ENCODE peak calls at places on chromosome 7, in six cellular contexts. One of them, this sample, is unnamed. For H3K4me1, the result is how much of the 10 kb centered on the place peaks cover.

GRCh38 chr7:597348-598178 is 77.9 kb upstream of the PDGFA start:
- DNase-seq in H9: no peak
- DNase-seq in H1: no peak
- DNase-seq in neuronal stem cell: no peak
- DNase-seq in mesenchymal stem cell: no peak
- DNase-seq in IMR-90: no peak
- DNase-seq in this sample: no peak

GRCh38 chr7:118734541-118734940 is 510.0 kb downstream of the ANKRD7 start:
- DNase-seq in neuronal stem cell: no peak
- DNase-seq in IMR-90: no peak
- DNase-seq in H9: no peak
- DNase-seq in H1: no peak
- DNase-seq in mesenchymal stem cell: peak
- DNase-seq in this sample: no peak

GRCh38 chr7:148042935-148043334 is 547.6 kb upstream of the C7orf33 start:
- DNase-seq in mesenchymal stem cell: no peak
- DNase-seq in H1: no peak
- DNase-seq in IMR-90: no peak
- DNase-seq in H9: no peak
- DNase-seq in neuronal stem cell: no peak
- DNase-seq in this sample: no peak

GRCh38 chr7:4774804-4775280 is 581 bp upstream of the AP5Z1 start:
- DNase-seq in IMR-90: peak
- DNase-seq in mesenchymal stem cell: no peak
- DNase-seq in H9: no peak
- DNase-seq in H1: no peak
- DNase-seq in neuronal stem cell: no peak
- DNase-seq in this sample: peak

GRCh38 chr7:1513657-1514095 is 9.5 kb upstream of the INTS1 start:
- DNase-seq in mesenchymal stem cell: no peak
- DNase-seq in H1: no peak
- DNase-seq in neuronal stem cell: no peak
- DNase-seq in IMR-90: no peak
- DNase-seq in H9: no peak
- DNase-seq in this sample: no peak

GRCh38 chr7:80724249-80724871 is 85.9 kb downstream of the CD36 start:
- DNase-seq in neuronal stem cell: no peak
- DNase-seq in IMR-90: peak
- DNase-seq in mesenchymal stem cell: peak
- DNase-seq in H9: no peak
- DNase-seq in H1: no peak
- DNase-seq in this sample: no peak

GRCh38 chr7:107725138-107725740 is 18.7 kb upstream of the CBLL1 start:
- DNase-seq in mesenchymal stem cell: peak
- DNase-seq in IMR-90: peak
- DNase-seq in H9: no peak
- DNase-seq in neuronal stem cell: peak
- DNase-seq in H1: no peak
- DNase-seq in this sample: peak

GRCh38 chr7:151588982-151589381 is 69.3 kb upstream of the RHEB start:
- DNase-seq in H1: no peak
- DNase-seq in H9: no peak
- DNase-seq in neuronal stem cell: no peak
- DNase-seq in IMR-90: no peak
- DNase-seq in mesenchymal stem cell: no peak
- DNase-seq in this sample: no peak

GRCh38 chr7:494906-495305 is 24.7 kb downstream of the PDGFA start:
- DNase-seq in H1: peak
- DNase-seq in IMR-90: no peak
- DNase-seq in neuronal stem cell: no peak
- DNase-seq in mesenchymal stem cell: no peak
- DNase-seq in H9: no peak
- DNase-seq in this sample: no peak

GRCh38 chr7:517848-518629 is 1.6 kb downstream of the PDGFA start:
- DNase-seq in H9: no peak
- DNase-seq in H1: peak
- DNase-seq in neuronal stem cell: peak
- DNase-seq in mesenchymal stem cell: peak
- DNase-seq in IMR-90: peak
- DNase-seq in this sample: no peak

GRCh38 chr7:42587826-42588225 is 324.0 kb downstream of the C7orf25 start:
- DNase-seq in H9: no peak
- DNase-seq in H1: no peak
- DNase-seq in neuronal stem cell: no peak
- DNase-seq in IMR-90: no peak
- DNase-seq in mesenchymal stem cell: no peak
- DNase-seq in this sample: no peak

GRCh38 chr7:5230272-5231067 is 40.4 kb downstream of the WIPI2 start:
- DNase-seq in neuronal stem cell: no peak
- DNase-seq in H1: no peak
- DNase-seq in mesenchymal stem cell: no peak
- DNase-seq in IMR-90: no peak
- DNase-seq in H9: no peak
- DNase-seq in this sample: no peak

GRCh38 chr7:109456116-109456515 is 886.4 kb downstream of the DNAJB9 start:
- DNase-seq in H1: no peak
- DNase-seq in mesenchymal stem cell: no peak
- DNase-seq in neuronal stem cell: no peak
- DNase-seq in IMR-90: no peak
- DNase-seq in H9: peak
- DNase-seq in this sample: no peak

GRCh38 chr7:142797799-142798377 is 27.1 kb downstream of the PRSS2 start:
- DNase-seq in H1: peak
- DNase-seq in H9: peak
- DNase-seq in neuronal stem cell: no peak
- DNase-seq in IMR-90: no peak
- DNase-seq in mesenchymal stem cell: no peak
- DNase-seq in this sample: no peak

GRCh38 chr7:106623846-106624245 is 37.1 kb downstream of the CCDC71L start:
- DNase-seq in H9: no peak
- DNase-seq in IMR-90: peak
- DNase-seq in mesenchymal stem cell: peak
- DNase-seq in H1: no peak
- DNase-seq in neuronal stem cell: no peak
- DNase-seq in this sample: peak

GRCh38 chr7:142939226-142939910 is at the start of gene LLCFC1:
- DNase-seq in IMR-90: no peak
- DNase-seq in neuronal stem cell: peak
- DNase-seq in H1: peak
- DNase-seq in H9: peak
- DNase-seq in mesenchymal stem cell: no peak
- DNase-seq in this sample: no peak

GRCh38 chr7:129438839-129439640 is 4.8 kb downstream of the STRIP2 start:
- DNase-seq in mesenchymal stem cell: peak
- DNase-seq in H1: no peak
- DNase-seq in neuronal stem cell: no peak
- DNase-seq in IMR-90: peak
- DNase-seq in H9: no peak
- DNase-seq in this sample: peak

GRCh38 chr7:138720286-138720685 is 19.1 kb upstream of the SVOPL start:
- DNase-seq in H1: no peak
- DNase-seq in neuronal stem cell: no peak
- DNase-seq in IMR-90: no peak
- DNase-seq in mesenchymal stem cell: no peak
- DNase-seq in H9: no peak
- DNase-seq in this sample: no peak

GRCh38 chr7:150978136-150978789 is at the start of gene KCNH2:
- DNase-seq in IMR-90: no peak
- DNase-seq in mesenchymal stem cell: no peak
- DNase-seq in H1: peak
- DNase-seq in neuronal stem cell: peak
- DNase-seq in H9: peak
- DNase-seq in this sample: no peak

GRCh38 chr7:34837826-34838225 is 179.8 kb downstream of the NPSR1 start:
- DNase-seq in neuronal stem cell: no peak
- DNase-seq in IMR-90: no peak
- DNase-seq in H1: no peak
- DNase-seq in H9: no peak
- DNase-seq in mesenchymal stem cell: no peak
- DNase-seq in this sample: no peak

GRCh38 chr7:1460757-1461639 is 1.7 kb upstream of the MICALL2 start:
- DNase-seq in neuronal stem cell: no peak
- DNase-seq in IMR-90: peak
- DNase-seq in H1: no peak
- DNase-seq in H9: no peak
- DNase-seq in mesenchymal stem cell: peak
- DNase-seq in this sample: no peak

DNA sequence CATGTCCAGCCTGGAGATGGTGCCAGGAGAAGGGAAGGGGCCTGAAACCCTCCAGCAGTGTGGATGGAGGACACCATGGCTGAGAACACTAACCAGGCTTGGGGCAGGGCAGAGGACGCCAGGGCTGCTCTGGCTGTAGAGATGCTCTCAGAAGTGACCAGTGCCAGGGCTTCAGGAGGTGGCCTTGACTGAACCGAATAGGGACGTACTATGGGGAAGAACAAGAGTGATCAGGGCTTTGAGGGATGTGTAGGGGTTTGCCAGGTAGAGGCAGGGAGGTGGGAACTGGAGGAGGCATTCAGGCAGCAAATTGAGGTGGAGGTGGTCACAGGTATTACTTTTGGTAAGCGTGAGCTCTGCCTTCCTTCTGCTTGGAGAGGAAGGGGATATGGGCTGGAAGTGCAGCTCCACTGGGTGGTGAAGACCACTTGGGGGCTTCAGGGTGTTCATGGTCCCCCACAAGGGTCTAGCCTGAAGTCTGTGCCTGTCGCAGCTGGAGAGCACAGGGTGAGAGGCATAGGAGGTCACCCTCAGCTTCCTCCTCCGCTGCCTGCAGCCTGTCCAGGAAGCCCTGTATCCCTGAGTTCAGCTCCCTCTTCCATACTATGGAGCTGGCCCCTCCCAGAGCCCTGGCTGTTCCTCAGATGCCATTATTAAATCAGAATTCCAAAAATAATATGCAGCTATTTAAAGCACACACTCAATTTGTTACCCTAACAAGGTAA is 27.8 kb downstream of the ADCY1 start:
- DNase-seq in H9: peak
- DNase-seq in IMR-90: no peak
- DNase-seq in neuronal stem cell: no peak
- DNase-seq in mesenchymal stem cell: no peak
- DNase-seq in H1: peak
- DNase-seq in this sample: no peak
- H2BK120ac ChIP-seq in H9: no peak
- H2BK120ac ChIP-seq in IMR-90: no peak
- H2BK120ac ChIP-seq in neuronal stem cell: no peak
- H2BK120ac ChIP-seq in mesenchymal stem cell: no peak
- H2BK120ac ChIP-seq in H1: no peak
- H2BK120ac ChIP-seq in this sample: no peak

DNA sequence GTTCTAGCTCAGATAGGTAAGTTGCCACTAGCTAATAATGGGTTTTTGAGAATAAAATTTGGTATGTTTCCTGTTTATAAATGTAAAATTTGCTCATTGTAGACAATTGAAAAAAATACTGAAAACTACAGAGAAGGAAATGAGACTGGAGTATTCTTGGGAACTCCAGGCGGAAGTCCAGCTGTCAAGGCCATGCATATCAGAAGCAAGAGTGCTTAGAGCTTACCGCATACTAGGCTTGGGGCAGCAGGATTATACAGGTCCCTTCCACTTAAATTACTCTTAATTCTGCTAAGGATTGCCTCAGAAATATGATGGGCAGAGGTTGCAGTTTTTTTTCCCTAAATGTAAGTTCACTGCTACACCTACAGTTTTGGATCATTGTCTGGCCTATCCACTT is 26.6 kb downstream of the UMAD1 start:
- DNase-seq in IMR-90: no peak
- DNase-seq in H9: no peak
- DNase-seq in neuronal stem cell: no peak
- DNase-seq in mesenchymal stem cell: no peak
- DNase-seq in H1: no peak
- DNase-seq in this sample: no peak
- H4K8ac ChIP-seq in IMR-90: no peak
- H4K8ac ChIP-seq in H9: no peak
- H4K8ac ChIP-seq in neuronal stem cell: no peak
- H4K8ac ChIP-seq in mesenchymal stem cell: no peak
- H4K8ac ChIP-seq in H1: no peak
- H4K8ac ChIP-seq in this sample: no peak

DNA sequence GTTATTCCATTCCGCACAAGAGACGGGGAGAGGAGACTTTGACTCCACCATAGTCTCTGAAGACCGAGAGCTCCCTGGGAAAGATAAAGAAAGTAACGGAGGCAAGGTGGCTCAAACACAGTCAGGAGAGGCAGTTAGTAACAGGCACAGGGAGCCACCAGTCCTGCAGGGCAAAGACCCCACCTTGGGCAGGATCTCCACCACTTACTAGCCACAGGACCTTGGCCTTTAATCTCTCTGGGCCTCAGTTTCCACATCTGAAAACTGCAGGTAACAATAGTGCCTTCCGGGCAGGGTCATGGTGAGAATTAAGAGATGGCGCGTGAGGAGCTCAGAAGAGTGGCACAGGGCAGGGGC is 100.3 kb downstream of the TNS3 start:
- DNase-seq in H9: no peak
- DNase-seq in neuronal stem cell: no peak
- DNase-seq in H1: no peak
- DNase-seq in IMR-90: no peak
- DNase-seq in mesenchymal stem cell: no peak
- DNase-seq in this sample: no peak
- H3K4me1 ChIP-seq in H9: under half
- H3K4me1 ChIP-seq in neuronal stem cell: under half
- H3K4me1 ChIP-seq in H1: under half
- H3K4me1 ChIP-seq in IMR-90: half or more
- H3K4me1 ChIP-seq in mesenchymal stem cell: half or more
- H3K4me1 ChIP-seq in this sample: half or more

GRCh38 chr7:33727415-33727814 is 177.9 kb upstream of the BMPER start:
- DNase-seq in H1: no peak
- DNase-seq in mesenchymal stem cell: no peak
- DNase-seq in IMR-90: no peak
- DNase-seq in H9: no peak
- DNase-seq in neuronal stem cell: no peak
- DNase-seq in this sample: no peak
- H2BK120ac ChIP-seq in H1: no peak
- H2BK120ac ChIP-seq in mesenchymal stem cell: no peak
- H2BK120ac ChIP-seq in IMR-90: no peak
- H2BK120ac ChIP-seq in H9: no peak
- H2BK120ac ChIP-seq in neuronal stem cell: no peak
- H2BK120ac ChIP-seq in this sample: peak